ENCODE peak calls at places on chromosomes 16 and 17, in four cellular contexts. One of them, this sample, is unnamed.

GRCh38 chr16:379183-379960 is 2.4 kb downstream of the PGAP6 start:
- DNase-seq in upper lobe of left lung: peak
- DNase-seq in central memory CD4-positive, alpha-beta T cell: no peak
- DNase-seq in NCI-H1092 treated with DMSO at 0.1 percent for 48 hours: peak
- DNase-seq in this sample: no peak

GRCh38 chr17:29664743-29665479 is 42.2 kb upstream of the CORO6 start:
- DNase-seq in NCI-H1092 treated with DMSO at 0.1 percent for 48 hours: no peak
- DNase-seq in upper lobe of left lung: no peak
- DNase-seq in central memory CD4-positive, alpha-beta T cell: no peak
- DNase-seq in this sample: peak

GRCh38 chr16:80862153-80862552 is 57.8 kb upstream of the CDYL2 start:
- DNase-seq in central memory CD4-positive, alpha-beta T cell: no peak
- DNase-seq in upper lobe of left lung: no peak
- DNase-seq in NCI-H1092 treated with DMSO at 0.1 percent for 48 hours: no peak
- DNase-seq in this sample: peak

GRCh38 chr17:28476076-28476475 is 2.6 kb downstream of the SLC13A2 start:
- DNase-seq in NCI-H1092 treated with DMSO at 0.1 percent for 48 hours: no peak
- DNase-seq in upper lobe of left lung: no peak
- DNase-seq in central memory CD4-positive, alpha-beta T cell: no peak
- DNase-seq in this sample: no peak

GRCh38 chr17:57342141-57342540 is 85.8 kb downstream of the MSI2 start:
- DNase-seq in upper lobe of left lung: no peak
- DNase-seq in central memory CD4-positive, alpha-beta T cell: no peak
- DNase-seq in NCI-H1092 treated with DMSO at 0.1 percent for 48 hours: peak
- DNase-seq in this sample: no peak

GRCh38 chr17:43442711-43443110 is 41.1 kb upstream of the DHX8 start:
- DNase-seq in NCI-H1092 treated with DMSO at 0.1 percent for 48 hours: no peak
- DNase-seq in central memory CD4-positive, alpha-beta T cell: no peak
- DNase-seq in upper lobe of left lung: no peak
- DNase-seq in this sample: no peak

GRCh38 chr17:62966426-62967110 is 533 bp downstream of the TANC2 start:
- DNase-seq in central memory CD4-positive, alpha-beta T cell: no peak
- DNase-seq in upper lobe of left lung: peak
- DNase-seq in NCI-H1092 treated with DMSO at 0.1 percent for 48 hours: peak
- DNase-seq in this sample: no peak

GRCh38 chr17:78748730-78749317 is 33.2 kb downstream of the CYTH1 start:
- DNase-seq in central memory CD4-positive, alpha-beta T cell: peak
- DNase-seq in NCI-H1092 treated with DMSO at 0.1 percent for 48 hours: no peak
- DNase-seq in upper lobe of left lung: peak
- DNase-seq in this sample: peak

GRCh38 chr17:45261577-45262515 is at the start of gene SPATA32:
- DNase-seq in upper lobe of left lung: peak
- DNase-seq in central memory CD4-positive, alpha-beta T cell: peak
- DNase-seq in NCI-H1092 treated with DMSO at 0.1 percent for 48 hours: no peak
- DNase-seq in this sample: peak

GRCh38 chr17:27106982-27107360 is 186.9 kb upstream of the WSB1 start:
- DNase-seq in central memory CD4-positive, alpha-beta T cell: no peak
- DNase-seq in NCI-H1092 treated with DMSO at 0.1 percent for 48 hours: no peak
- DNase-seq in upper lobe of left lung: no peak
- DNase-seq in this sample: no peak

GRCh38 chr17:27384261-27384701 is 72.0 kb upstream of the KSR1 start:
- DNase-seq in NCI-H1092 treated with DMSO at 0.1 percent for 48 hours: peak
- DNase-seq in upper lobe of left lung: no peak
- DNase-seq in central memory CD4-positive, alpha-beta T cell: no peak
- DNase-seq in this sample: no peak

GRCh38 chr17:4877089-4877488 is 22.2 kb upstream of the C17orf107 start:
- DNase-seq in central memory CD4-positive, alpha-beta T cell: no peak
- DNase-seq in NCI-H1092 treated with DMSO at 0.1 percent for 48 hours: no peak
- DNase-seq in upper lobe of left lung: no peak
- DNase-seq in this sample: no peak

GRCh38 chr17:79515646-79516604 is 94.9 kb downstream of the RBFOX3 start:
- DNase-seq in upper lobe of left lung: no peak
- DNase-seq in NCI-H1092 treated with DMSO at 0.1 percent for 48 hours: no peak
- DNase-seq in central memory CD4-positive, alpha-beta T cell: no peak
- DNase-seq in this sample: no peak

GRCh38 chr16:52251495-52251894 is 295.4 kb downstream of the TOX3 start:
- DNase-seq in NCI-H1092 treated with DMSO at 0.1 percent for 48 hours: no peak
- DNase-seq in central memory CD4-positive, alpha-beta T cell: no peak
- DNase-seq in upper lobe of left lung: no peak
- DNase-seq in this sample: no peak

GRCh38 chr17:71632328-71632727 is 488.5 kb upstream of the SOX9 start:
- DNase-seq in central memory CD4-positive, alpha-beta T cell: no peak
- DNase-seq in NCI-H1092 treated with DMSO at 0.1 percent for 48 hours: peak
- DNase-seq in upper lobe of left lung: no peak
- DNase-seq in this sample: peak

GRCh38 chr17:42901535-42902229 is 1.1 kb downstream of the G6PC1 start:
- DNase-seq in upper lobe of left lung: no peak
- DNase-seq in central memory CD4-positive, alpha-beta T cell: no peak
- DNase-seq in NCI-H1092 treated with DMSO at 0.1 percent for 48 hours: no peak
- DNase-seq in this sample: no peak

GRCh38 chr17:82791532-82791931 is 39.7 kb downstream of the TBCD start:
- DNase-seq in central memory CD4-positive, alpha-beta T cell: no peak
- DNase-seq in NCI-H1092 treated with DMSO at 0.1 percent for 48 hours: no peak
- DNase-seq in upper lobe of left lung: no peak
- DNase-seq in this sample: no peak